ENCODE peak calls at places on chromosome 17, in ten cellular contexts. N is dorsolateral prefrontal cortex, U is cardiac muscle cell, J is BJ, T is omental fat pad, E is WTC11, X is coronary artery, D is A549, C is fibroblast of pulmonary artery, G is fibroblast of mammary gland. S is an unnamed sample.

GRCh38 chr17:82289822-82290541 is 16.5 kb upstream of the CSNK1D start:
- DNase-seq in G (no peak), D (no peak), T (no peak), J (no peak), E (no peak), U (no peak), N (no peak), C (no peak), X (no peak), S (no peak)

GRCh38 chr17:9240659-9241370 is 219.5 kb downstream of the NTN1 start:
- DNase-seq in C (peak), G (peak), N (no peak), T (no peak), X (peak), U (peak), D (peak), J (peak), E (peak), S (peak)

GRCh38 chr17:4293572-4293971 is 29.8 kb upstream of the ANKFY1 start:
- DNase-seq in J (no peak), G (no peak), U (no peak), D (no peak), X (no peak), T (no peak), C (no peak), E (no peak), N (no peak), S (no peak)

GRCh38 chr17:60076811-60077210 is 1.9 kb downstream of the HEATR6 start:
- DNase-seq in J (no peak), T (no peak), N (no peak), X (no peak), D (no peak), E (no peak), U (no peak), G (no peak), C (no peak), S (no peak)

GRCh38 chr17:82823004-82823403 is 16.8 kb downstream of the ZNF750 start:
- DNase-seq in E (peak), D (no peak), T (no peak), G (no peak), N (no peak), J (no peak), X (no peak), U (no peak), C (no peak), S (no peak)

GRCh38 chr17:40190197-40191021 is 13.1 kb downstream of the RAPGEFL1 start:
- DNase-seq in U (no peak), E (peak), G (no peak), N (no peak), D (peak), J (no peak), C (no peak), X (no peak), T (no peak), S (no peak)

GRCh38 chr17:80819422-80820164 is 172.0 kb upstream of the CHMP6 start:
- DNase-seq in C (no peak), J (no peak), U (no peak), T (no peak), G (no peak), X (no peak), E (no peak), D (no peak), N (no peak), S (no peak)

GRCh38 chr17:19316756-19317358 is 45.7 kb downstream of the B9D1 start:
- DNase-seq in N (no peak), E (no peak), X (no peak), C (no peak), G (no peak), D (no peak), J (no peak), U (no peak), T (no peak), S (no peak)

GRCh38 chr17:66447159-66447558 is 144.7 kb downstream of the PRKCA start:
- DNase-seq in C (no peak), E (no peak), T (no peak), D (no peak), N (no peak), X (no peak), U (no peak), J (no peak), G (no peak), S (no peak)

GRCh38 chr17:39704821-39705551 is 5.1 kb downstream of the ERBB2 start:
- DNase-seq in E (peak), D (peak), U (peak), J (no peak), N (no peak), T (no peak), C (peak), X (no peak), G (peak), S (peak)

GRCh38 chr17:74177018-74177450 is 26.4 kb upstream of the RPL38 start:
- DNase-seq in U (no peak), D (no peak), E (no peak), N (peak), J (no peak), C (no peak), G (peak), X (no peak), T (no peak), S (peak)

GRCh38 chr17:78995761-78996451 is 13.7 kb downstream of the CANT1 start:
- DNase-seq in C (no peak), J (no peak), N (peak), X (no peak), G (no peak), D (no peak), T (peak), U (no peak), E (no peak), S (no peak)

GRCh38 chr17:72305964-72306551 is 185.2 kb downstream of the SOX9 start:
- DNase-seq in D (no peak), G (peak), J (no peak), U (peak), X (no peak), T (no peak), N (no peak), E (no peak), C (peak), S (peak)

GRCh38 chr17:61144876-61145564 is 254.6 kb upstream of the TBX2 start:
- DNase-seq in E (no peak), G (peak), J (no peak), D (no peak), X (no peak), C (peak), T (no peak), U (peak), N (no peak), S (no peak)

GRCh38 chr17:82350182-82351030 is 8.6 kb upstream of the TEX19 start:
- DNase-seq in N (no peak), G (no peak), T (no peak), X (no peak), J (no peak), C (no peak), D (peak), E (peak), U (no peak), S (peak)

GRCh38 chr17:62398891-62399290 is 18.5 kb downstream of the EFCAB3 start:
- DNase-seq in D (no peak), U (no peak), C (no peak), T (no peak), G (no peak), E (no peak), N (no peak), X (no peak), J (no peak), S (no peak)

GRCh38 chr17:57459286-57459915 is 203.1 kb downstream of the MSI2 start:
- DNase-seq in G (peak), E (no peak), N (no peak), U (peak), X (no peak), D (peak), J (no peak), T (no peak), C (peak), S (no peak)

GRCh38 chr17:66506641-66507040 is 204.2 kb downstream of the PRKCA start:
- DNase-seq in D (no peak), C (peak), N (no peak), G (peak), J (no peak), X (no peak), T (no peak), U (no peak), E (no peak), S (no peak)

GRCh38 chr17:77800832-77801231 is 157.7 kb upstream of the TNRC6C start:
- DNase-seq in X (no peak), N (no peak), D (no peak), E (no peak), G (no peak), T (no peak), C (no peak), U (no peak), J (no peak), S (no peak)

GRCh38 chr17:78669975-78670518 is 92.9 kb upstream of the DNAH17 start:
- DNase-seq in J (no peak), D (no peak), T (no peak), X (no peak), E (no peak), N (no peak), U (no peak), C (no peak), G (no peak), S (no peak)

GRCh38 chr17:17870292-17870691 is 33.5 kb upstream of the SREBF1 start:
- DNase-seq in N (no peak), D (no peak), J (no peak), T (no peak), U (no peak), E (no peak), X (peak), G (no peak), C (no peak), S (no peak)

GRCh38 chr17:42163113-42163512 is 8.3 kb upstream of the RAB5C start:
- DNase-seq in X (no peak), E (peak), J (no peak), D (peak), N (no peak), T (no peak), U (no peak), C (no peak), G (no peak), S (no peak)

GRCh38 chr17:6070895-6071511 is 824 bp downstream of the WSCD1 start:
- DNase-seq in T (no peak), U (no peak), E (no peak), X (no peak), G (no peak), N (peak), D (peak), J (no peak), C (no peak), S (peak)

DNA sequence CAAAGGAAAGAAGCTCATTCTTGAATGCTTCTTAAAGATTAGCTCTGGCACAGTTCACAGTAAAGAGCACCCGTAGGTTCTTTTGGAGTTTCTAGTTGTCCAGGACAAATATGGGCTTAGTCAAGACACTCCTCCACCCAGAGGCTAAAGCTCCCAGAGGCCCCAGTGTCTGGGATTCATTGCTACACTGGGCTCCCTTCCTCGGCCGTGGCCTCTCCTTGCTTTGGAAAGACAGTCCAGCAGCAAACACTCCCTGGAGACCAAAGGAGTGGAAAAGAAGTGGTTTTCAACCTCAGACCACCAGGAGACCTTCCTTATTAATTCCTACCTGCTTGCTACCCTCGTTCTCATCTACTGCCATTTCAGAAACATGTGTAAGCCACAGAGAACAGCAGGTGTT is 17.1 kb downstream of the PHB1 start:
- DNase-seq in U (no peak), N (no peak), C (no peak), J (no peak), G (no peak), D (no peak), T (no peak), E (no peak), X (no peak), S (no peak)
- TF ChIP-seq CTCF in U (no peak), N (no peak), C (no peak), J (no peak), G (no peak), D (no peak), T (no peak), E (no peak), X (no peak), S (no peak)

GRCh38 chr17:2869604-2870003 is 73.4 kb downstream of the RAP1GAP2 start:
- DNase-seq in X (no peak), E (no peak), T (no peak), G (no peak), J (no peak), C (no peak), D (no peak), N (no peak), U (no peak), S (no peak)

GRCh38 chr17:2871205-2871604 is 75.0 kb downstream of the RAP1GAP2 start:
- DNase-seq in C (no peak), N (no peak), D (no peak), U (no peak), E (peak), X (no peak), J (no peak), G (no peak), T (no peak), S (no peak)

GRCh38 chr17:2874211-2874686 is 78.0 kb downstream of the RAP1GAP2 start:
- DNase-seq in D (peak), N (no peak), T (no peak), G (no peak), C (no peak), J (no peak), X (no peak), U (no peak), E (peak), S (no peak)

GRCh38 chr17:2871720-2872119 is 75.5 kb downstream of the RAP1GAP2 start:
- DNase-seq in U (no peak), N (no peak), J (no peak), X (no peak), T (no peak), C (no peak), E (no peak), D (no peak), G (peak), S (no peak)

DNA sequence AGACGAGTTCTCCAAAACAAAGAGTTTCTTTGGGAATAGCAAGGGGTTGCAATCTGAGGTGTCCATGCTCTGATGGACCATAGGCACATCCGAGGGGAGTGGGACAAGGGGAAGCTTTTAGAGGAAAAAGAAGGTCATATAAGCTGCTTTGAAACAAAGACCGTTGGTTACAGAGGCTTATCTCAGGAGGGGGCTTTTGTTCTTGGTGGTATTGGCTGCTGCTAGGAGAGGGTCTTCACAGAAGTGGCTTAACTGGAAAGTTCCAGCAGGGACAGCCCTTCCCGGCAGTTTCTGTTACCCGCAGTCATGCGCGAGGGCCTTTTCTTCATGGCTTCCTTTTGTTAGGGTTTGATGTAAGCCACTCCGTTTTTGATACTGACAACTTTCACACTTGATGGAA is 76.0 kb downstream of the RAP1GAP2 start:
- DNase-seq in N (no peak), E (no peak), X (no peak), J (no peak), C (no peak), G (no peak), T (no peak), U (no peak), D (no peak), S (no peak)
- TF ChIP-seq CTCF in N (no peak), E (no peak), X (no peak), J (no peak), C (no peak), G (no peak), T (no peak), U (no peak), D (no peak), S (no peak)

DNA sequence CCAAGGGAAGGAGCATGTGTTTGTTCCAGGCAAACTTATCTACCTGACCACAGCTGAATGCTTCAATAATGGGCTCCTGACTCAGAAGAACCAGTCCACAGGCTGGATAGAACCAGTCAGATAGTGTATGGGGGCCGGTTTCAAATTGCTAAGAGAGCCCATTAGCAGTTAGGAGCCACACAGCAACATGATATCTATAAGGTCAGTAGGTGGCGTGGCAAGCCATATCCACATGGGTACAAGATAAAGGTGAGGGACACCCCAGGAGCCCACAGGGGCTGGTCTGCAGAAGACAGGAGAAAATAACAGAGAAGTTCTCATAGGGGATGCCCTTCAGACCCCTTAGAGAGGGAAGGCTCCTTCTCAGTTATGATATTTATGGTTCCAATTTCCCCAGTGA is 31.6 kb upstream of the CDRT15 start:
- DNase-seq in E (no peak), X (no peak), N (no peak), T (no peak), U (no peak), J (no peak), G (peak), C (peak), D (no peak), S (no peak)
- TF ChIP-seq CTCF in E (no peak), X (no peak), N (no peak), T (no peak), U (no peak), J (no peak), G (peak), C (no peak), D (no peak), S (no peak)

GRCh38 chr17:43800736-43801135 is 20.5 kb downstream of the CFAP97D1 start:
- DNase-seq in G (no peak), D (no peak), U (no peak), X (no peak), J (no peak), C (no peak), T (no peak), E (no peak), N (no peak), S (no peak)
- TF ChIP-seq CTCF in G (no peak), D (no peak), U (no peak), X (no peak), J (no peak), C (no peak), T (no peak), E (no peak), N (no peak), S (no peak)

DNA sequence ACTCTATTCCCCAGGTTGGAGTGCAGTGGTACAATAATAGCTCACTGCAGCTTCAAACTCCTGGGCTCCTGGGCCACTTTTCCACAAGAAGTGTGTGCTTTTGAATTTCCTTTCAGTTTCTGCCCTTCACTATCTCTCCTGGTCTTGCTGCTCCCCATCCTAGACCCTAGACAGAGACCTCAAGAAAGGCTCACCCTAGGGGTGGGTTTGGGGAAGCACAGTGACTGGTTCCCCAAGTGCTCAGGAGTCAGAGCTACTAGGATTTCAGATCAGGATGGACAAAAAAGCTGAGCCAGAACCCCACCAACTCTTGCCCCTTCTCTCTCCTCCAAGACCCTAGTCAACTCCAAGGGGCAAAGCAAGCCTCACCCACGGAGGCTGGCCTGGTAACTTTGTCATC is 1.6 kb upstream of the SEBOX start:
- DNase-seq in G (no peak), U (no peak), E (no peak), N (no peak), X (no peak), D (peak), T (no peak), C (no peak), J (no peak), S (no peak)
- TF ChIP-seq CTCF in G (peak), U (no peak), E (no peak), N (no peak), X (no peak), D (peak), T (no peak), C (peak), J (no peak), S (no peak)

S was measured in AG10803.